ENCODE peak calls at places on chromosomes 13 and 19, in nine cellular contexts. One of them, this sample, is unnamed.

GRCh38 chr13:26457212-26457611 is 100.3 kb upstream of the WASF3 start:
- DNase-seq in T-helper 1 cell: no peak
- DNase-seq in nephron progenitor cell: no peak
- DNase-seq in amygdala: no peak
- DNase-seq in T-helper 9 cell: no peak
- DNase-seq in fibroblast of the aortic adventitia: no peak
- DNase-seq in stimulated activated CD4-positive, alpha-beta T cell treated with anti-CD3 and anti-CD28 coated beads, Interleukin-1b, Interleukin-23, amount 100 ng/mL, for 4 hours: no peak
- DNase-seq in HTR-8/SVneo: no peak
- DNase-seq in GM10248: no peak
- DNase-seq in this sample: no peak

GRCh38 chr19:16330368-16330801 is 5.8 kb downstream of the KLF2 start:
- DNase-seq in T-helper 1 cell: peak; percentile 94
- DNase-seq in nephron progenitor cell: no peak
- DNase-seq in amygdala: no peak
- DNase-seq in T-helper 9 cell: peak; percentile 90
- DNase-seq in fibroblast of the aortic adventitia: peak; percentile 80
- DNase-seq in stimulated activated CD4-positive, alpha-beta T cell treated with anti-CD3 and anti-CD28 coated beads, Interleukin-1b, Interleukin-23, amount 100 ng/mL, for 4 hours: peak; percentile 89
- DNase-seq in HTR-8/SVneo: peak; percentile 91
- DNase-seq in GM10248: peak; percentile 76
- DNase-seq in this sample: peak; percentile 88

GRCh38 chr13:25766576-25766975 is 285.2 kb downstream of the SHISA2 start:
- DNase-seq in T-helper 1 cell: no peak
- DNase-seq in nephron progenitor cell: no peak
- DNase-seq in amygdala: no peak
- DNase-seq in T-helper 9 cell: no peak
- DNase-seq in fibroblast of the aortic adventitia: no peak
- DNase-seq in stimulated activated CD4-positive, alpha-beta T cell treated with anti-CD3 and anti-CD28 coated beads, Interleukin-1b, Interleukin-23, amount 100 ng/mL, for 4 hours: no peak
- DNase-seq in HTR-8/SVneo: no peak
- DNase-seq in GM10248: no peak
- DNase-seq in this sample: no peak

GRCh38 chr13:98262307-98262706 is 85.2 kb upstream of the RNF113B start:
- DNase-seq in T-helper 1 cell: no peak
- DNase-seq in nephron progenitor cell: no peak
- DNase-seq in amygdala: no peak
- DNase-seq in T-helper 9 cell: no peak
- DNase-seq in fibroblast of the aortic adventitia: no peak
- DNase-seq in stimulated activated CD4-positive, alpha-beta T cell treated with anti-CD3 and anti-CD28 coated beads, Interleukin-1b, Interleukin-23, amount 100 ng/mL, for 4 hours: no peak
- DNase-seq in HTR-8/SVneo: no peak
- DNase-seq in GM10248: no peak
- DNase-seq in this sample: no peak

GRCh38 chr19:33221641-33222040 is 4.0 kb downstream of the SLC7A10 start:
- DNase-seq in T-helper 1 cell: no peak
- DNase-seq in nephron progenitor cell: no peak
- DNase-seq in amygdala: no peak
- DNase-seq in T-helper 9 cell: no peak
- DNase-seq in fibroblast of the aortic adventitia: no peak
- DNase-seq in stimulated activated CD4-positive, alpha-beta T cell treated with anti-CD3 and anti-CD28 coated beads, Interleukin-1b, Interleukin-23, amount 100 ng/mL, for 4 hours: no peak
- DNase-seq in HTR-8/SVneo: no peak
- DNase-seq in GM10248: no peak
- DNase-seq in this sample: no peak

GRCh38 chr19:10724573-10725071 is 6.7 kb downstream of the DNM2 start:
- DNase-seq in T-helper 1 cell: no peak
- DNase-seq in nephron progenitor cell: no peak
- DNase-seq in amygdala: no peak
- DNase-seq in T-helper 9 cell: no peak
- DNase-seq in fibroblast of the aortic adventitia: peak; percentile 40
- DNase-seq in stimulated activated CD4-positive, alpha-beta T cell treated with anti-CD3 and anti-CD28 coated beads, Interleukin-1b, Interleukin-23, amount 100 ng/mL, for 4 hours: no peak
- DNase-seq in HTR-8/SVneo: no peak
- DNase-seq in GM10248: no peak
- DNase-seq in this sample: no peak

GRCh38 chr13:49972709-49973108 is 24.1 kb upstream of the TRIM13 start:
- DNase-seq in T-helper 1 cell: no peak
- DNase-seq in nephron progenitor cell: no peak
- DNase-seq in amygdala: no peak
- DNase-seq in T-helper 9 cell: no peak
- DNase-seq in fibroblast of the aortic adventitia: no peak
- DNase-seq in stimulated activated CD4-positive, alpha-beta T cell treated with anti-CD3 and anti-CD28 coated beads, Interleukin-1b, Interleukin-23, amount 100 ng/mL, for 4 hours: no peak
- DNase-seq in HTR-8/SVneo: no peak
- DNase-seq in GM10248: no peak
- DNase-seq in this sample: no peak

GRCh38 chr13:90091611-90092010 is 1255.9 kb upstream of the MIR17HG start:
- DNase-seq in T-helper 1 cell: no peak
- DNase-seq in nephron progenitor cell: no peak
- DNase-seq in amygdala: no peak
- DNase-seq in T-helper 9 cell: no peak
- DNase-seq in fibroblast of the aortic adventitia: no peak
- DNase-seq in stimulated activated CD4-positive, alpha-beta T cell treated with anti-CD3 and anti-CD28 coated beads, Interleukin-1b, Interleukin-23, amount 100 ng/mL, for 4 hours: no peak
- DNase-seq in HTR-8/SVneo: no peak
- DNase-seq in GM10248: no peak
- DNase-seq in this sample: no peak

GRCh38 chr13:30576528-30576927 is 41.2 kb upstream of the USPL1 start:
- DNase-seq in T-helper 1 cell: peak; percentile 38
- DNase-seq in nephron progenitor cell: no peak
- DNase-seq in amygdala: no peak
- DNase-seq in T-helper 9 cell: peak; percentile 44
- DNase-seq in fibroblast of the aortic adventitia: peak; percentile 35
- DNase-seq in stimulated activated CD4-positive, alpha-beta T cell treated with anti-CD3 and anti-CD28 coated beads, Interleukin-1b, Interleukin-23, amount 100 ng/mL, for 4 hours: peak; percentile 21
- DNase-seq in HTR-8/SVneo: no peak
- DNase-seq in GM10248: no peak
- DNase-seq in this sample: peak; percentile 23